ENCODE peak calls at places on chromosomes 7 and 10, in nine cellular contexts. B, W, H, Y, G, J, U, C and Q are unnamed samples.

GRCh38 chr10:8035641-8036520 is 18.6 kb upstream of the GATA3 start:
- DNase-seq in W (no peak), J (no peak), C (no peak), U (no peak), Y (no peak), B (no peak), G (no peak), H (no peak), Q (peak; percentile 6)

GRCh38 chr7:66859794-66860645 is 61.0 kb upstream of the TMEM248 start:
- DNase-seq in G (no peak), H (peak; percentile 42), J (no peak), U (no peak), B (no peak), C (no peak), W (peak; percentile 63), Y (no peak), Q (peak; percentile 31)

GRCh38 chr10:68897336-68897741 is 3.8 kb upstream of the DDX50 start:
- DNase-seq in C (peak; percentile 3), H (peak; percentile 77), G (no peak), J (no peak), U (peak; percentile 68), B (no peak), Y (no peak), W (no peak), Q (peak; percentile 85)

GRCh38 chr10:13990392-13990805 is 340.3 kb downstream of the FRMD4A start:
- DNase-seq in H (peak; percentile 14), C (no peak), U (no peak), J (no peak), B (no peak), G (no peak), W (no peak), Y (no peak), Q (peak; percentile 55)

GRCh38 chr10:84097787-84098353 is 41.4 kb upstream of the GHITM start:
- DNase-seq in W (no peak), J (no peak), U (no peak), G (no peak), C (no peak), H (peak; percentile 10), B (no peak), Y (no peak), Q (peak; percentile 18)

GRCh38 chr7:48182736-48183369 is 11.6 kb downstream of the ABCA13 start:
- DNase-seq in W (no peak), Y (no peak), U (no peak), H (peak; percentile 70), C (no peak), J (no peak), G (no peak), B (no peak), Q (no peak)

GRCh38 chr10:109875151-109875568 is 48.2 kb downstream of the XPNPEP1 start:
- DNase-seq in J (no peak), Y (no peak), W (no peak), B (no peak), G (no peak), C (no peak), H (no peak), U (no peak), Q (no peak)

GRCh38 chr7:111513566-111513965 is 48.7 kb downstream of the IMMP2L start:
- DNase-seq in U (no peak), G (no peak), B (no peak), J (no peak), C (no peak), Y (no peak), H (no peak), W (no peak), Q (no peak)

GRCh38 chr7:74569501-74570075 is 87.9 kb upstream of the GTF2I start:
- DNase-seq in J (no peak), W (no peak), H (no peak), C (no peak), G (no peak), U (no peak), Y (no peak), B (no peak), Q (no peak)

GRCh38 chr7:6576024-6576866 is 1.0 kb upstream of the ZDHHC4 start:
- DNase-seq in W (no peak), Y (no peak), J (no peak), U (peak; percentile 27), G (no peak), B (no peak), C (no peak), H (no peak), Q (no peak)

GRCh38 chr7:18693401-18693800 is 197.9 kb downstream of the HDAC9 start:
- DNase-seq in Y (no peak), B (no peak), H (peak; percentile 89), W (no peak), J (no peak), U (peak; percentile 58), G (peak; percentile 5), C (no peak), Q (peak; percentile 71)

GRCh38 chr7:126005064-126005463 is 1075.4 kb upstream of the POT1 start:
- DNase-seq in B (no peak), Y (no peak), J (no peak), C (no peak), U (no peak), G (no peak), H (no peak), W (no peak), Q (no peak)

GRCh38 chr7:41912851-41913580 is 210.1 kb upstream of the INHBA start:
- DNase-seq in B (no peak), C (no peak), G (no peak), H (peak; percentile 59), W (no peak), J (no peak), Y (no peak), U (no peak), Q (no peak)

GRCh38 chr10:126646101-126646500 is 24.4 kb downstream of the C10orf90 start:
- DNase-seq in G (no peak), J (no peak), U (no peak), B (no peak), W (no peak), Y (no peak), H (peak; percentile 9), C (no peak), Q (peak; percentile 31)

GRCh38 chr7:29086545-29086944 is 59.8 kb downstream of the CPVL start:
- DNase-seq in H (no peak), C (no peak), W (no peak), B (no peak), J (no peak), U (no peak), Y (no peak), G (no peak), Q (no peak)

GRCh38 chr7:11237742-11238141 is 264.1 kb downstream of the PHF14 start:
- DNase-seq in U (no peak), H (no peak), Y (no peak), G (no peak), C (no peak), B (no peak), J (no peak), W (no peak), Q (no peak)

GRCh38 chr10:586716-587115 is 102.8 kb downstream of the DIP2C start:
- DNase-seq in G (no peak), W (no peak), Y (no peak), H (no peak), B (no peak), U (no peak), J (no peak), C (no peak), Q (no peak)

GRCh38 chr7:37408241-37408884 is 40.3 kb downstream of the ELMO1 start:
- DNase-seq in Y (no peak), G (no peak), H (no peak), J (no peak), C (no peak), B (no peak), U (no peak), W (no peak), Q (no peak)

GRCh38 chr10:37856881-37857286 is 526 bp downstream of the ZNF248 start:
- DNase-seq in W (no peak), H (no peak), G (no peak), B (no peak), U (peak; percentile 12), J (no peak), Y (peak; percentile 66), C (peak; percentile 17), Q (no peak)

GRCh38 chr10:46787321-46787615 is 124.0 kb upstream of the PTPN20 start:
- DNase-seq in G (no peak), J (no peak), W (no peak), H (peak; percentile 56), U (no peak), Y (no peak), C (no peak), B (no peak), Q (peak; percentile 23)

GRCh38 chr7:29970158-29970557 is 19.4 kb downstream of the SCRN1 start:
- DNase-seq in W (no peak), U (no peak), G (no peak), Y (no peak), H (no peak), C (no peak), B (no peak), J (no peak), Q (peak; percentile 11)

GRCh38 chr7:139915864-139916716 is 87.0 kb downstream of the TBXAS1 start:
- DNase-seq in U (no peak), C (peak; percentile 24), J (no peak), G (peak; percentile 81), W (no peak), H (peak; percentile 99), B (no peak), Y (no peak), Q (no peak)

GRCh38 chr10:13335881-13336280 is 12.2 kb downstream of the SEPHS1 start:
- DNase-seq in W (no peak), H (no peak), J (no peak), C (no peak), Y (no peak), U (no peak), B (no peak), G (no peak), Q (no peak)

GRCh38 chr10:4767033-4767814 is 58.8 kb upstream of the AKR1E2 start:
- DNase-seq in B (no peak), H (peak; percentile 66), U (no peak), C (no peak), G (no peak), W (no peak), J (no peak), Y (no peak), Q (peak; percentile 52)
- H3K9me3 ChIP-seq in B (no peaks in the 10 kb centered on the region), H (no peaks in the 10 kb centered on the region), U (no peaks in the 10 kb centered on the region), C (no peaks in the 10 kb centered on the region), G (no peaks in the 10 kb centered on the region), W (no peaks in the 10 kb centered on the region), J (no peaks in the 10 kb centered on the region), Y (no peaks in the 10 kb centered on the region), Q (no peaks in the 10 kb centered on the region)

GRCh38 chr10:100872034-100872791 is 40.5 kb upstream of the SLF2 start:
- DNase-seq in H (peak; percentile 77), J (no peak), C (peak; percentile 31), Y (no peak), B (no peak), U (peak; percentile 77), G (no peak), W (no peak), Q (peak; percentile 49)
- TF ChIP-seq CTCF in H (peak; percentile 63), J (no peak), C (peak; percentile 42), Y (peak; percentile 48), B (no peak), U (peak; percentile 77), G (peak; percentile 87), W (no peak), Q (peak; percentile 59)

GRCh38 chr7:158098125-158099030 is 489.2 kb downstream of the PTPRN2 start:
- DNase-seq in C (no peak), J (no peak), H (no peak), Y (peak; percentile 52), U (no peak), B (no peak), G (no peak), W (no peak), Q (no peak)
- H3K9me3 ChIP-seq in C (no peaks in the 10 kb centered on the region), J (no peaks in the 10 kb centered on the region), H (peaks cover 40% of the 10 kb centered on the region), Y (no peaks in the 10 kb centered on the region), U (no peaks in the 10 kb centered on the region), B (no peaks in the 10 kb centered on the region), G (peaks cover 2% of the 10 kb centered on the region), W (peaks cover 12% of the 10 kb centered on the region), Q (no peaks in the 10 kb centered on the region)

GRCh38 chr10:86400705-86401587 is 34.4 kb upstream of the GRID1 start:
- DNase-seq in U (no peak), B (no peak), C (peak; percentile 60), Y (peak; percentile 81), H (no peak), W (peak; percentile 61), J (no peak), G (no peak), Q (peak; percentile 59)
- TF ChIP-seq CTCF in U (no peak), B (no peak), C (no peak), Y (no peak), H (peak; percentile 15), W (peak; percentile 10), J (no peak), G (no peak), Q (peak; percentile 25)